ENCODE peak calls at places on chromosomes 11 and 22, in nine cellular contexts. Y, A, Q, H, P, G, K, V and R are unnamed samples.

GRCh38 chr11:112942966-112943643 is 18.1 kb upstream of the NCAM1 start:
- DNase-seq in Y (no peak), A (no peak), Q (no peak), H (no peak), P (no peak), G (no peak), K (no peak), V (no peak), R (no peak)

GRCh38 chr22:42343551-42344081 is 73.2 kb upstream of the TCF20 start:
- DNase-seq in Y (no peak), A (no peak), Q (no peak), H (no peak), P (no peak), G (no peak), K (peak; percentile 76), V (no peak), R (no peak)

GRCh38 chr11:12669930-12670329 is 4.3 kb upstream of the TEAD1 start:
- DNase-seq in Y (no peak), A (no peak), Q (no peak), H (no peak), P (peak; percentile 83), G (no peak), K (no peak), V (no peak), R (no peak)

GRCh38 chr11:12100886-12101285 is 9.5 kb upstream of the MICAL2 start:
- DNase-seq in Y (peak; percentile 82), A (no peak), Q (no peak), H (no peak), P (no peak), G (no peak), K (no peak), V (peak; percentile 79), R (no peak)

GRCh38 chr22:40709752-40710413 is 30.6 kb downstream of the MCHR1 start:
- DNase-seq in Y (no peak), A (no peak), Q (no peak), H (peak; percentile 38), P (peak; percentile 83), G (no peak), K (peak; percentile 58), V (no peak), R (no peak)

GRCh38 chr11:25423436-25424184 is 908.3 kb upstream of the ANO3 start:
- DNase-seq in Y (no peak), A (no peak), Q (peak; percentile 20), H (no peak), P (peak; percentile 92), G (no peak), K (peak; percentile 2), V (no peak), R (peak; percentile 0)

GRCh38 chr22:37338539-37339246 is 56.4 kb downstream of the CYTH4 start:
- DNase-seq in Y (no peak), A (no peak), Q (no peak), H (no peak), P (no peak), G (no peak), K (no peak), V (no peak), R (no peak)

GRCh38 chr11:36295926-36296325 is at the start of gene PRR5L:
- DNase-seq in Y (no peak), A (peak; percentile 17), Q (no peak), H (no peak), P (no peak), G (no peak), K (no peak), V (no peak), R (no peak)

GRCh38 chr11:116598036-116598435 is 174.8 kb downstream of the BUD13 start:
- DNase-seq in Y (peak; percentile 31), A (no peak), Q (no peak), H (no peak), P (no peak), G (no peak), K (no peak), V (no peak), R (no peak)

GRCh38 chr11:68471360-68472340 is 11.1 kb downstream of the PPP6R3 start:
- DNase-seq in Y (no peak), A (no peak), Q (peak; percentile 89), H (no peak), P (no peak), G (no peak), K (no peak), V (no peak), R (no peak)

GRCh38 chr11:71996946-71997345 is 1.8 kb upstream of the IL18BP start:
- DNase-seq in Y (peak; percentile 87), A (no peak), Q (no peak), H (peak; percentile 54), P (no peak), G (no peak), K (no peak), V (peak; percentile 89), R (no peak)

DNA sequence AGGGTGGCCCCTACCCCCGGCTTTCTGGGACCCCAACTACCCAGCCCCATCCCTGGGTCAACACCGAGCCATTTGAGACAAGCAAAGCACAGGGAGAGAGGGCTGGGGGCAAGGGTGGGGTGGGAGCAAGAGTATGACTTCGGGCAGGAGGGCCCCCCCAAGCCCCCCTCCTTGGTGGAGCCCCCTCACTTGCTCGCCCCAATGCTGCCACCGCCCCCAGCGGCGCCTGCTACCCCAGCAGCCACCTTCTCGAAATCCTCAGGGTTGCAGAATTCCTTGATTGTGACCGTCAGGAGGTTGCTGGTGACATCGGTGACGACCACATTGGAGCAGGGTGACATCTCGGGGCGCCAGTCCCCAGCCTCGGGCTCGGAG is 6.0 kb downstream of the CBX6 start:
- DNase-seq in Y (no peak), A (no peak), Q (no peak), H (no peak), P (no peak), G (no peak), K (no peak), V (peak; percentile 30), R (no peak)
- H3K27ac ChIP-seq in Y (no peak overlapping the region), A (no peak overlapping the region), Q (no peak overlapping the region), H (peak overlapping the region; percentile 86), P (no peak overlapping the region), G (no peak overlapping the region), K (no peak overlapping the region), V (no peak overlapping the region), R (no peak overlapping the region)

GRCh38 chr22:49532831-49533802 is 294.6 kb downstream of the BRD1 start:
- DNase-seq in Y (peak; percentile 47), A (no peak), Q (no peak), H (no peak), P (no peak), G (no peak), K (no peak), V (no peak), R (no peak)

GRCh38 chr22:49534386-49534785 is 293.3 kb downstream of the BRD1 start:
- DNase-seq in Y (peak; percentile 32), A (no peak), Q (no peak), H (no peak), P (no peak), G (no peak), K (no peak), V (no peak), R (no peak)

GRCh38 chr22:49533886-49534285 is 293.8 kb downstream of the BRD1 start:
- DNase-seq in Y (peak; percentile 57), A (no peak), Q (no peak), H (no peak), P (no peak), G (no peak), K (no peak), V (no peak), R (no peak)

GRCh38 chr22:49530671-49531532 is 296.8 kb downstream of the BRD1 start:
- DNase-seq in Y (no peak), A (no peak), Q (no peak), H (no peak), P (no peak), G (no peak), K (no peak), V (no peak), R (no peak)

GRCh38 chr22:49531533-49531895 is 296.2 kb downstream of the BRD1 start:
- DNase-seq in Y (no peak), A (no peak), Q (no peak), H (no peak), P (no peak), G (no peak), K (no peak), V (no peak), R (no peak)
- H3K27ac ChIP-seq in Y (no peak overlapping the region), A (no peak overlapping the region), Q (no peak overlapping the region), H (no peak overlapping the region), P (no peak overlapping the region), G (no peak overlapping the region), K (no peak overlapping the region), V (no peak overlapping the region), R (no peak overlapping the region)

DNA sequence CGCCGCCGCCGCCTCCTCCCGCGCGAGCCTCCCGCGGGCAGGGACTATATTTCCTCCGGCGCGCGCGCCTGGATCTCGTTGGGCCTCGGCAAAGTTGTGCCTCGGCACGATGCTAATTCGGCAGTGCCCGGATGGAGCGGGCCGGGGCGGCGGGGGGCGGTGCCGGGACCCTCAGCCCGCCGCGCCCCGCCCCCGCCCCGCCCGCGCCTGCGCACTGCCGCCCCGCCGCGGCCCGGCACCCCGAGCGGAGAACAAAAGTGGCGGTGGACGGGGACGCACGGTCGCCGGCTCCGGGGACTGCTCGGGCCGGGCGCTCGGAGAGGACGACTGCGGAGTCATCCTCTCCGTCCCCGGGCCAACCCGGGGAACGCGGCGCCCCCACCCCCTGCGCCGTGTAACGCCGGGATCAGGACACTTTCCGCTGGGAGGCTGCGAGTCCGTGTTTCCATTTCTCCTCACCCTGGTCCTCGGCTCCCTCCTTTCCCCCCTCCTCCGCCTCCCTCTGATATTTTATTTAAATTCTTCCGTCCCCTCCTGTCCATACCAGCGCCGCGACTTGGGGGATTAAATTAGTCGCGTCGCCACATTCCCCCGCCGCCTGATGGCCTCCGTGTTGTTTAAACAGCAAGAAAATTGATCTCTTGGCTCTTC is at the start of gene PHF21B:
- DNase-seq in Y (no peak), A (peak; percentile 20), Q (no peak), H (peak; percentile 57), P (peak; percentile 40), G (peak; percentile 63), K (peak; percentile 94), V (no peak), R (no peak)
- H3K27ac ChIP-seq in Y (no peak within 1 kb of the TSS), A (no peak within 1 kb of the TSS), Q (no peak within 1 kb of the TSS), H (peak within 1 kb of the TSS; percentile 40), P (no peak within 1 kb of the TSS), G (peak within 1 kb of the TSS; percentile 92), K (peak within 1 kb of the TSS; percentile 93), V (no peak within 1 kb of the TSS), R (no peak within 1 kb of the TSS)

GRCh38 chr22:38727123-38727522 is 21.4 kb downstream of the GTPBP1 start:
- DNase-seq in Y (no peak), A (no peak), Q (no peak), H (no peak), P (no peak), G (no peak), K (no peak), V (no peak), R (no peak)

GRCh38 chr22:38729946-38730345 is 24.2 kb downstream of the GTPBP1 start:
- DNase-seq in Y (no peak), A (no peak), Q (no peak), H (no peak), P (no peak), G (no peak), K (no peak), V (no peak), R (no peak)

GRCh38 chr22:38730411-38730871 is 24.7 kb downstream of the GTPBP1 start:
- DNase-seq in Y (peak; percentile 54), A (no peak), Q (no peak), H (no peak), P (no peak), G (no peak), K (no peak), V (no peak), R (no peak)

GRCh38 chr22:38727530-38728451 is 22.0 kb downstream of the GTPBP1 start:
- DNase-seq in Y (no peak), A (no peak), Q (no peak), H (no peak), P (no peak), G (no peak), K (no peak), V (no peak), R (no peak)

GRCh38 chr22:38728899-38729796 is 23.4 kb downstream of the GTPBP1 start:
- DNase-seq in Y (no peak), A (no peak), Q (no peak), H (no peak), P (no peak), G (no peak), K (no peak), V (no peak), R (no peak)
- H3K27ac ChIP-seq in Y (no peak overlapping the region), A (no peak overlapping the region), Q (no peak overlapping the region), H (no peak overlapping the region), P (no peak overlapping the region), G (no peak overlapping the region), K (no peak overlapping the region), V (no peak overlapping the region), R (no peak overlapping the region)